ENCODE peak calls at places on chromosome 1, in four cellular contexts. M is AG04450, I is lower lobe of right lung, T is BE2C. Z is an unnamed sample.

GRCh38 chr1:220788900-220789299 is 2.2 kb downstream of the MTARC1 start:
- DNase-seq in T (no peak), M (no peak), I (no peak), Z (no peak)

GRCh38 chr1:212816567-212817278 is 25.0 kb downstream of the TATDN3 start:
- DNase-seq in M (no peak), T (no peak), I (no peak), Z (no peak)

GRCh38 chr1:108780937-108781574 is 34.6 kb downstream of the STXBP3 start:
- DNase-seq in T (no peak), M (no peak), I (no peak), Z (no peak)

GRCh38 chr1:104132386-104132973 is 382.8 kb downstream of the AMY1C start:
- DNase-seq in I (no peak), M (no peak), T (peak; percentile 24), Z (peak; percentile 4)

GRCh38 chr1:43503534-43503933 is 27.1 kb upstream of the PTPRF start:
- DNase-seq in I (no peak), T (no peak), M (no peak), Z (no peak)

GRCh38 chr1:174044418-174045222 is 22.5 kb upstream of the RC3H1 start:
- DNase-seq in I (no peak), M (no peak), T (no peak), Z (no peak)

GRCh38 chr1:204127597-204128242 is 24.1 kb downstream of the ETNK2 start:
- DNase-seq in M (peak; percentile 71), T (peak; percentile 81), I (peak; percentile 64), Z (peak; percentile 43)

GRCh38 chr1:39288735-39289465 is 84.4 kb downstream of the MACF1 start:
- DNase-seq in T (no peak), I (no peak), M (no peak), Z (no peak)

GRCh38 chr1:44406761-44407429 is 1.8 kb downstream of the RNF220 start:
- DNase-seq in T (no peak), I (no peak), M (no peak), Z (no peak)

GRCh38 chr1:13593511-13594131 is 10.0 kb downstream of the PDPN start:
- DNase-seq in I (no peak), M (no peak), T (no peak), Z (peak; percentile 75)

GRCh38 chr1:181416268-181416855 is 67.0 kb upstream of the CACNA1E start:
- DNase-seq in I (no peak), T (no peak), M (no peak), Z (no peak)

GRCh38 chr1:202205523-202206190 is 12.1 kb downstream of the LGR6 start:
- DNase-seq in I (no peak), M (no peak), T (no peak), Z (no peak)

GRCh38 chr1:42210421-42211133 is 46.0 kb upstream of the GUCA2A start:
- DNase-seq in I (no peak), T (no peak), M (no peak), Z (no peak)

GRCh38 chr1:232018512-232019340 is 392.1 kb downstream of the DISC1 start:
- DNase-seq in I (no peak), T (peak; percentile 34), M (no peak), Z (no peak)

GRCh38 chr1:198437352-198437751 is 103.1 kb downstream of the ATP6V1G3 start:
- DNase-seq in I (no peak), M (no peak), T (no peak), Z (no peak)

GRCh38 chr1:89254658-89255287 is 17.9 kb downstream of the GBP5 start:
- DNase-seq in M (no peak), T (no peak), I (no peak), Z (peak; percentile 42)

GRCh38 chr1:154186852-154187501 is 4.9 kb downstream of the TPM3 start:
- DNase-seq in M (no peak), T (no peak), I (no peak), Z (no peak)

GRCh38 chr1:70210820-70211219 is 5.4 kb upstream of the LRRC40 start:
- DNase-seq in I (no peak), T (no peak), M (no peak), Z (no peak)

GRCh38 chr1:206883876-206884275 is 13.4 kb upstream of the IL24 start:
- DNase-seq in I (no peak), M (no peak), T (no peak), Z (no peak)

GRCh38 chr1:47577310-47578025 is 139.6 kb downstream of the FOXD2 start:
- DNase-seq in I (no peak), T (no peak), M (no peak), Z (no peak)

GRCh38 chr1:63454269-63454668 is 68.8 kb downstream of the ITGB3BP start:
- DNase-seq in T (no peak), I (no peak), M (peak; percentile 2), Z (peak; percentile 12)

GRCh38 chr1:21550866-21551475 is 41.7 kb downstream of the ALPL start:
- DNase-seq in I (no peak), T (no peak), M (no peak), Z (no peak)

GRCh38 chr1:201624741-201625646 is 86.1 kb downstream of the NAV1 start:
- DNase-seq in T (no peak), M (peak; percentile 92), I (no peak), Z (peak; percentile 86)

GRCh38 chr1:201224671-201225400 is 34.2 kb downstream of the IGFN1 start:
- DNase-seq in M (no peak), I (no peak), T (no peak), Z (no peak)

GRCh38 chr1:31155216-31155806 is 84.4 kb downstream of the NKAIN1 start:
- DNase-seq in T (peak; percentile 63), I (peak; percentile 83), M (no peak), Z (peak; percentile 16)

GRCh38 chr1:25642710-25643109 is 26.1 kb downstream of the MAN1C1 start:
- DNase-seq in T (no peak), M (peak; percentile 24), I (no peak), Z (peak; percentile 12)

GRCh38 chr1:231264642-231265041 is 23.6 kb downstream of the GNPAT start:
- DNase-seq in T (no peak), I (no peak), M (no peak), Z (no peak)

DNA sequence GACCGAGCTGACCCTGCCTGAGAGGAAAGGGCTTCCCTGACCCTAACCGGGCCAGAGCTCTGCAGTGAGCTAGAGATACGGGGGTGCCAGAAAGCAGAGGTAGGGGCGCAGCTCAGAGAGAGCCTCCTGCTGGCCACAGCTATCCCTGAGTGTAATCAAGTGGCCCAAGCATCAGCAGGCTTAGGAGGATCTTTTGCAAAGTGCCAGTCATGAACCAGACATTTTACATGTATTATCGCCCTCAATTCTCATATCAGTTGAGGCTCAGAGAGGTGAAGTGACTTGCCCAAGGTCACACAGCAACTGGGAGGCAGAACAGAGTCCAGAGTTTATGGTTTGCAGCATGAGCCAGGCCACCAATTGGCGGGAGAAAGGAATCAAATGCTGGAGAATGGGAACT is 7.0 kb upstream of the ID3 start:
- DNase-seq in I (peak; percentile 32), M (no peak), T (no peak), Z (no peak)
- TF ChIP-seq CTCF in I (no peak), M (peak; percentile 22), T (peak; percentile 26), Z (peak; percentile 18)

GRCh38 chr1:118116401-118116800 is 68.6 kb downstream of the SPAG17 start:
- DNase-seq in T (no peak), M (no peak), I (no peak), Z (no peak)
- H3K4me3 ChIP-seq in T (no peak overlapping the region), M (no peak overlapping the region), I (no peak overlapping the region), Z (no peak overlapping the region)

GRCh38 chr1:225770586-225771248 is 6.9 kb upstream of the SRP9 start:
- DNase-seq in T (no peak), I (no peak), M (no peak), Z (no peak)
- TF ChIP-seq CTCF in T (no peak), I (no peak), M (no peak), Z (no peak)

GRCh38 chr1:100028765-100029164 is 59.0 kb downstream of the SLC35A3 start:
- DNase-seq in I (no peak), M (no peak), T (no peak), Z (no peak)
- H3K4me3 ChIP-seq in I (no peak overlapping the region), M (no peak overlapping the region), T (no peak overlapping the region), Z (no peak overlapping the region)

Z was measured in astrocyte of the cerebellum.